ENCODE peak calls at places on chromosomes 4 and X, in nine cellular contexts. O, U, X, J, H, W, K, Y and D are unnamed samples.

GRCh38 chr4:82984459-82984858 is 26.2 kb downstream of the LIN54 start:
- DNase-seq in O (no peak), U (no peak), X (no peak), J (peak), H (no peak), W (no peak), K (peak), Y (no peak), D (no peak)

GRCh38 chr4:174707277-174707676 is 121.8 kb downstream of the GLRA3 start:
- DNase-seq in O (no peak), U (no peak), X (no peak), J (no peak), H (no peak), W (no peak), K (no peak), Y (no peak), D (no peak)

GRCh38 chrX:48520976-48521352 is 644 bp upstream of the EBP start:
- DNase-seq in O (no peak), U (no peak), X (no peak), J (no peak), H (no peak), W (no peak), K (peak), Y (no peak), D (no peak)

GRCh38 chr4:88818650-88819470 is 121.2 kb upstream of the NAP1L5 start:
- DNase-seq in O (peak), U (peak), X (peak), J (peak), H (peak), W (no peak), K (peak), Y (peak), D (peak)

GRCh38 chrX:37405954-37406353 is 56.8 kb downstream of the PRRG1 start:
- DNase-seq in O (no peak), U (no peak), X (no peak), J (peak), H (no peak), W (no peak), K (no peak), Y (no peak), D (no peak)

GRCh38 chrX:140066262-140066661 is 100.9 kb upstream of the CXorf66 start:
- DNase-seq in O (no peak), U (no peak), X (no peak), J (no peak), H (no peak), W (no peak), K (no peak), Y (no peak), D (no peak)

GRCh38 chrX:142999209-142999720 is 26.5 kb upstream of the SPANXN4 start:
- DNase-seq in O (no peak), U (no peak), X (no peak), J (peak), H (no peak), W (no peak), K (no peak), Y (no peak), D (no peak)

GRCh38 chrX:134520860-134521390 is 61.0 kb downstream of the HPRT1 start:
- DNase-seq in O (peak), U (no peak), X (peak), J (peak), H (peak), W (no peak), K (peak), Y (no peak), D (no peak)

GRCh38 chrX:69539437-69539836 is 35.3 kb downstream of the NALF2 start:
- DNase-seq in O (no peak), U (no peak), X (no peak), J (no peak), H (peak), W (no peak), K (no peak), Y (no peak), D (no peak)

GRCh38 chrX:41684138-41684537 is 4.6 kb upstream of the GPR34 start:
- DNase-seq in O (no peak), U (no peak), X (no peak), J (no peak), H (no peak), W (no peak), K (no peak), Y (no peak), D (no peak)

GRCh38 chr4:139921551-139922184 is 232.3 kb downstream of the MAML3 start:
- DNase-seq in O (peak), U (no peak), X (no peak), J (no peak), H (no peak), W (no peak), K (no peak), Y (no peak), D (no peak)

GRCh38 chr4:123832173-123833026 is 435.8 kb downstream of the SPRY1 start:
- DNase-seq in O (no peak), U (no peak), X (no peak), J (peak), H (no peak), W (no peak), K (peak), Y (no peak), D (no peak)

GRCh38 chrX:34426334-34426733 is 230.8 kb downstream of the TMEM47 start:
- DNase-seq in O (no peak), U (no peak), X (no peak), J (no peak), H (no peak), W (no peak), K (no peak), Y (no peak), D (no peak)

GRCh38 chr4:4339504-4340085 is 47.3 kb upstream of the NSG1 start:
- DNase-seq in O (no peak), U (no peak), X (no peak), J (peak), H (no peak), W (no peak), K (no peak), Y (no peak), D (no peak)

GRCh38 chr4:128145727-128146126 is 84.6 kb downstream of the LARP1B start:
- DNase-seq in O (no peak), U (no peak), X (no peak), J (no peak), H (no peak), W (no peak), K (no peak), Y (no peak), D (no peak)

GRCh38 chrX:153487590-153488071 is 7.1 kb upstream of the BGN start:
- DNase-seq in O (no peak), U (no peak), X (no peak), J (no peak), H (no peak), W (no peak), K (no peak), Y (no peak), D (no peak)

GRCh38 chrX:131366387-131366786 is 77.3 kb upstream of the IGSF1 start:
- DNase-seq in O (no peak), U (no peak), X (no peak), J (peak), H (peak), W (no peak), K (peak), Y (no peak), D (no peak)

GRCh38 chr4:184274288-184274951 is 56.7 kb upstream of the ENPP6 start:
- DNase-seq in O (no peak), U (no peak), X (no peak), J (no peak), H (no peak), W (no peak), K (no peak), Y (no peak), D (no peak)

GRCh38 chr4:45539142-45539814 is 584.6 kb downstream of the GABRG1 start:
- DNase-seq in O (no peak), U (no peak), X (no peak), J (no peak), H (no peak), W (no peak), K (no peak), Y (no peak), D (no peak)

GRCh38 chr4:47084795-47085194 is 53.4 kb downstream of the GABRB1 start:
- DNase-seq in O (no peak), U (no peak), X (no peak), J (no peak), H (no peak), W (no peak), K (no peak), Y (no peak), D (no peak)

GRCh38 chr4:10066704-10067651 is 45.7 kb upstream of the SLC2A9 start:
- DNase-seq in O (no peak), U (no peak), X (no peak), J (no peak), H (no peak), W (no peak), K (no peak), Y (no peak), D (no peak)

GRCh38 chr4:80434238-80434637 is 98.7 kb downstream of the CFAP299 start:
- DNase-seq in O (no peak), U (no peak), X (no peak), J (peak), H (peak), W (no peak), K (no peak), Y (no peak), D (no peak)

GRCh38 chr4:74418063-74418670 is 26.8 kb upstream of the AREG start:
- DNase-seq in O (no peak), U (no peak), X (no peak), J (peak), H (no peak), W (no peak), K (peak), Y (no peak), D (no peak)

GRCh38 chr4:1009647-1010521 is 1.5 kb upstream of the FGFRL1 start:
- DNase-seq in O (peak), U (no peak), X (peak), J (peak), H (peak), W (peak), K (peak), Y (peak), D (peak)

GRCh38 chrX:43386872-43387271 is 269.2 kb upstream of the MAOA start:
- DNase-seq in O (no peak), U (no peak), X (no peak), J (no peak), H (no peak), W (no peak), K (no peak), Y (no peak), D (no peak)

GRCh38 chr4:128980816-128981326 is 112.5 kb downstream of the SCLT1 start:
- DNase-seq in O (no peak), U (no peak), X (no peak), J (no peak), H (no peak), W (no peak), K (no peak), Y (no peak), D (no peak)

GRCh38 chr4:39715788-39716187 is 17.9 kb downstream of the UBE2K start:
- DNase-seq in O (no peak), U (no peak), X (no peak), J (no peak), H (no peak), W (no peak), K (no peak), Y (no peak), D (no peak)

GRCh38 chr4:1505511-1506451 is 99.5 kb upstream of the NKX1-1 start:
- DNase-seq in O (no peak), U (no peak), X (no peak), J (no peak), H (no peak), W (no peak), K (no peak), Y (no peak), D (no peak)

GRCh38 chr4:176404591-176404990 is 84.8 kb downstream of the SPCS3 start:
- DNase-seq in O (no peak), U (no peak), X (no peak), J (peak), H (no peak), W (no peak), K (no peak), Y (no peak), D (no peak)

GRCh38 chr4:138223191-138223910 is 18.8 kb downstream of the SLC7A11 start:
- DNase-seq in O (no peak), U (no peak), X (no peak), J (no peak), H (peak), W (no peak), K (no peak), Y (no peak), D (no peak)

GRCh38 chr4:5266991-5267390 is 215.7 kb downstream of the STK32B start:
- DNase-seq in O (no peak), U (no peak), X (no peak), J (no peak), H (no peak), W (no peak), K (no peak), Y (no peak), D (no peak)

GRCh38 chr4:29588615-29589014 is 1131.6 kb upstream of the PCDH7 start:
- DNase-seq in O (no peak), U (no peak), X (no peak), J (no peak), H (no peak), W (no peak), K (no peak), Y (no peak), D (no peak)

GRCh38 chr4:152235718-152236117 is 300.2 kb downstream of the FBXW7 start:
- DNase-seq in O (no peak), U (no peak), X (no peak), J (no peak), H (no peak), W (no peak), K (no peak), Y (no peak), D (no peak)

GRCh38 chr4:2036327-2036726 is 22.8 kb upstream of the NAT8L start:
- DNase-seq in O (no peak), U (no peak), X (no peak), J (no peak), H (no peak), W (no peak), K (no peak), Y (no peak), D (no peak)

GRCh38 chrX:152632445-152633097 is 5.1 kb upstream of the GABRQ start:
- DNase-seq in O (peak), U (no peak), X (peak), J (peak), H (peak), W (no peak), K (peak), Y (no peak), D (peak)

GRCh38 chrX:54423161-54423888 is 16.9 kb upstream of the TSR2 start:
- DNase-seq in O (no peak), U (no peak), X (peak), J (peak), H (no peak), W (no peak), K (no peak), Y (no peak), D (no peak)